ENCODE peak calls at places on chromosomes 11 and 22, in six cellular contexts. H is mesendoderm, W is H9, C is IMR-90, K is H1, V is mesenchymal stem cell. U is an unnamed sample. For H3K27me3, the result is how much of the 10 kb centered on the place peaks cover.

GRCh38 chr11:28730336-28730735 is 622.1 kb downstream of the METTL15 start:
- DNase-seq in V (no peak), K (no peak), C (peak), H (no peak), W (no peak), U (no peak)

GRCh38 chr11:129374081-129374992 is 1.3 kb upstream of the BARX2 start:
- DNase-seq in W (peak), C (no peak), K (no peak), V (peak), H (peak), U (peak)

GRCh38 chr11:12358302-12359188 is 18.8 kb upstream of the PARVA start:
- DNase-seq in V (no peak), H (no peak), W (no peak), K (no peak), C (no peak), U (no peak)

GRCh38 chr22:29129644-29130201 is 56.9 kb downstream of the KREMEN1 start:
- DNase-seq in K (no peak), V (no peak), C (no peak), H (no peak), W (no peak), U (no peak)

GRCh38 chr22:43404673-43405385 is 7.0 kb upstream of the MPPED1 start:
- DNase-seq in C (no peak), H (no peak), K (no peak), W (no peak), V (no peak), U (no peak)

GRCh38 chr11:19374189-19374588 is 133.4 kb upstream of the E2F8 start:
- DNase-seq in K (no peak), C (peak), V (peak), H (no peak), W (no peak), U (no peak)

GRCh38 chr11:71913716-71914115 is 14.7 kb downstream of the XNDC1N start:
- DNase-seq in H (no peak), C (peak), V (no peak), K (no peak), W (no peak), U (no peak)

GRCh38 chr22:43008921-43009320 is 6.0 kb downstream of the PACSIN2 start:
- DNase-seq in C (no peak), V (no peak), H (no peak), W (no peak), K (no peak), U (no peak)

GRCh38 chr11:17747131-17747955 is 12.8 kb downstream of the KCNC1 start:
- DNase-seq in H (no peak), V (no peak), K (no peak), W (no peak), C (no peak), U (no peak)

GRCh38 chr11:74138572-74138971 is 32.2 kb downstream of the C2CD3 start:
- DNase-seq in V (peak), W (no peak), C (peak), K (no peak), H (peak), U (peak)

GRCh38 chr11:85712953-85713352 is 27.0 kb upstream of the CCDC89 start:
- DNase-seq in H (no peak), K (no peak), V (no peak), C (no peak), W (no peak), U (no peak)

GRCh38 chr11:3808846-3809623 is 675 bp downstream of the PGAP2 start:
- DNase-seq in K (no peak), C (peak), W (peak), V (peak), H (peak), U (no peak)

GRCh38 chr11:24521586-24521985 is 24.7 kb downstream of the LUZP2 start:
- DNase-seq in C (no peak), V (no peak), W (no peak), K (no peak), H (no peak), U (no peak)

GRCh38 chr11:67776834-67777530 is 102.6 kb upstream of the ALDH3B2 start:
- DNase-seq in H (no peak), C (no peak), W (no peak), V (no peak), K (no peak), U (no peak)

GRCh38 chr11:57224537-57224936 is 12.5 kb downstream of the APLNR start:
- DNase-seq in V (no peak), W (no peak), C (peak), H (no peak), K (no peak), U (no peak)

GRCh38 chr11:112162761-112163669 is 879 bp downstream of the IL18 start:
- DNase-seq in W (no peak), V (no peak), K (no peak), C (peak), H (no peak), U (no peak)

GRCh38 chr11:3153291-3153861 is 11.7 kb downstream of the OSBPL5 start:
- DNase-seq in K (no peak), H (peak), C (peak), W (no peak), V (peak), U (no peak)

GRCh38 chr11:115581871-115582639 is 77.8 kb upstream of the CADM1 start:
- DNase-seq in H (peak), C (peak), W (peak), K (peak), V (no peak), U (no peak)

GRCh38 chr11:36540998-36541397 is 26.8 kb upstream of the RAG1 start:
- DNase-seq in W (peak), C (peak), H (peak), K (peak), V (peak), U (no peak)

GRCh38 chr22:36104988-36105387 is 55.6 kb downstream of the APOL3 start:
- DNase-seq in W (no peak), V (peak), H (no peak), C (peak), K (no peak), U (no peak)

GRCh38 chr11:105968021-105968697 is 53.9 kb downstream of the MSANTD4 start:
- DNase-seq in W (no peak), V (peak), K (no peak), C (peak), H (no peak), U (no peak)

DNA sequence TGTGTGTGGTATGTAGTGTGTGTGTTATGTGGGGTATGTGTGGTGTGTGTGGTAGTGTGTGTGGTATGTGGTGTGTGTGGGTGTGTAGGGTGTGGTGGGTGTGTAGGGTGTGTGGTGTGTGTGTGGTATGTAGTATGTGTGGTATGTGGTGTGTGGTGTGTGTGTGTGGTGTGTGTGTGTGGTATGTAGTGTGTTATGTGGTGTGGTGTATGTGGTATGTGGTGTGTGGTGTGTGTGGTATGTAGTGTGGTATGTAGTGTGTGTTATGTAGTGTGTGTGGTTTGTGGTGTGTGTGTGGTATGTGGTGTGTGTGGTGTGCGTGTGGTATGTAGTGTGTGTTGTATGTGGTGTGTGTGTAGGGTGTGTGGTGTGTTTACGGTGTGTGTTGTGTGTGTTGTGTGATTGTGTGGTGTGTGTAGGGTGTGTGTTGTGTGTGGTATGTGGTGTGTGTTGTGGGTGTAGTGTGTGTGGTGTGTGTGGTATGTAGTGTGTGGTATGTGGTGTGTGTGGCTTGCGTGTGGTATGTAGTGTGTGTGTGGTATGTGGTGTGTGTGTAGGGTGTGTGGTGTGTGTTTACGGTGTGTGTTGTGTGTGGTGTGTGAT is 4.2 kb upstream of the PPP6R2 start:
- DNase-seq in V (no peak), W (no peak), K (no peak), C (no peak), H (no peak), U (no peak)
- H3K23ac ChIP-seq in V (no peak), W (no peak), K (no peak), C (peak), H (no peak), U (peak)

DNA sequence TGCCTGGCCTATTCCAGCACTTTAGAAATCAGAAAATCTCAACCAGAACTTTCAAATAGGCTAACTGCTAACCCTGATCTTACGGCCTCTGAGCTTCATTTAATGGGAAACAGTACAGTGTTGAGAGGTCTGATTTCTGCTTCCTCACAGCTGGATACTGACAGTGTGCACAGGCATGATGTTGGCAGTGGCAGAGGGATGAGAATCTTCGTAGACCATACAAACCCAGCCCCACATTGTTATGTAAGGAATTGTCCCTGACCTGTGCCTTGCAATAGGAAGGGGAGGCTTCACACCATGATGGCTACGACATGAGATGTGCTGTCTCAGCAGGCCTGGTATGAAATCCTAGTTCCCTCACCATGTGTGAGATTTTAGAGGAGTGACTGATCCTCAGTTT is 49.0 kb downstream of the CD44 start:
- DNase-seq in W (no peak), H (no peak), C (no peak), K (no peak), V (no peak), U (no peak)
- H3K27me3 ChIP-seq in W (under half), H (under half), C (under half), K (under half), V (under half), U (under half)

GRCh38 chr11:114039551-114039950 is 20.0 kb upstream of the ZBTB16 start:
- DNase-seq in W (no peak), V (peak), C (no peak), H (no peak), K (no peak), U (no peak)
- H2BK15ac ChIP-seq in W (no peak), V (no peak), C (no peak), H (no peak), K (no peak), U (no peak)

DNA sequence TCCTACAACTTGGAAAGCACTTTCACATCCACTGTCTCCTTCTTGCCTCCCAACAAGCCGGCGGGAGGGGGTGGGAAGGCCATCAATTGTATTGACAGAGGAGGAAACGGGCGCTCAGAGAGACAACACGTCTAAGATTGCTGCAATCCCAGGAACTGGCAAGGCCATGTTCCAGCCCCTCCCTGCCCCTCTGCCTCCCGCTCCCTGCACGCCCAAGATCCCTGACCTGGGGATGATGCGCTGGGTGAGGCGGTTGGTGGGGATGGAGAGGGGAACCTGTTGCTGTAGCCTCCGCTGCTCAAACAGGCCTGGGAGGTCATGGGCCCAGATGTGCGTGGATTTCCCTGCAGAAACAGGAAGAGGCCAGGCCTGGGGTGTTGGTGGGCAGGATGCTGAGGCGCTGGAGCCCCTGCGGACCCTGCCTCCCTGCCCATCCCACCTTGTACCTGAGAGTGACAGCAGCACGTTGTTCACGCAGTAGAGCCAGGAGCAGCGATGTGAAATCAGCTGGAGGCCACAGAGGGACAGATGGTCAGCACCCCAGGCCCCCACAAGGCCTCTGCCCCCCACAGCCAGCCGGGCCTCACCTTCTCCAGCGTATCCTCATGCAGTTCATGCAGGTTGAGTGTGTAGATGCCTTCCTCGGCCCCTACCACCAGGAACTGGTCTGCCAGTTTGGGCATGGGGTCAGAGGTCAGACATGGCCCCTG is 6.8 kb downstream of the MAP4K2 start:
- DNase-seq in H (no peak), K (no peak), W (no peak), C (no peak), V (no peak), U (no peak)
- H3K23ac ChIP-seq in H (no peak), K (no peak), W (no peak), C (no peak), V (no peak), U (peak)

DNA sequence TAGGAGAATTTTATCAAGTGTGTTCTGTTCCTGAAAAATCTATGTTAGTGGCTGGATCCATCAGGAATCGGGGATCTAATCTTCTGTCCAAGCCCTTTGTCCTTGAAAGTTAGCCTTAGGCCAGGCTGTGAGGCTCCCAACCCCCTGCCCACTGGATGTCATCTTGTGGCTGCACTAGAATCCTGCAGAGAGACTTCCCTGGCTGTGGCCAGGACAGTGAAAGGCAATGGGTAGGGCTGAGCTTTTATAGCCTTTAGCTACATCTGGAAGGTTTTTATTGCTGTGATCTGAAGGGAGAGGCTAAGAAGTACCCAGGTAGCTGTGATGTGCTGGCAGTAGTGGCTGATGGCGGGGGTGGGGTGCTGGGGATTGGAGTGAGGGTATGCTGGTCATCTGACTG is 2.1 kb downstream of the OAF start:
- DNase-seq in W (no peak), C (no peak), V (peak), H (no peak), K (no peak), U (no peak)
- H3K27me3 ChIP-seq in W (half or more), C (under half), V (under half), H (under half), K (half or more), U (under half)

GRCh38 chr11:65425105-65425970 is 2.7 kb downstream of the NEAT1 start:
- DNase-seq in V (peak), W (peak), H (peak), K (no peak), C (peak), U (no peak)
- H2BK15ac ChIP-seq in V (no peak), W (no peak), H (no peak), K (no peak), C (no peak), U (no peak)

GRCh38 chr11:31803813-31804438 is 7.2 kb downstream of the PAX6 start:
- DNase-seq in C (no peak), V (no peak), H (peak), W (peak), K (no peak), U (no peak)

GRCh38 chr11:31804439-31805036 is 6.6 kb downstream of the PAX6 start:
- DNase-seq in V (no peak), K (no peak), C (no peak), H (peak), W (peak), U (no peak)

GRCh38 chr11:31802609-31802989 is 8.5 kb downstream of the PAX6 start:
- DNase-seq in C (no peak), W (no peak), H (peak), V (no peak), K (no peak), U (no peak)

GRCh38 chr11:31802000-31802551 is 9.0 kb downstream of the PAX6 start:
- DNase-seq in K (no peak), H (no peak), C (no peak), V (no peak), W (no peak), U (no peak)

DNA sequence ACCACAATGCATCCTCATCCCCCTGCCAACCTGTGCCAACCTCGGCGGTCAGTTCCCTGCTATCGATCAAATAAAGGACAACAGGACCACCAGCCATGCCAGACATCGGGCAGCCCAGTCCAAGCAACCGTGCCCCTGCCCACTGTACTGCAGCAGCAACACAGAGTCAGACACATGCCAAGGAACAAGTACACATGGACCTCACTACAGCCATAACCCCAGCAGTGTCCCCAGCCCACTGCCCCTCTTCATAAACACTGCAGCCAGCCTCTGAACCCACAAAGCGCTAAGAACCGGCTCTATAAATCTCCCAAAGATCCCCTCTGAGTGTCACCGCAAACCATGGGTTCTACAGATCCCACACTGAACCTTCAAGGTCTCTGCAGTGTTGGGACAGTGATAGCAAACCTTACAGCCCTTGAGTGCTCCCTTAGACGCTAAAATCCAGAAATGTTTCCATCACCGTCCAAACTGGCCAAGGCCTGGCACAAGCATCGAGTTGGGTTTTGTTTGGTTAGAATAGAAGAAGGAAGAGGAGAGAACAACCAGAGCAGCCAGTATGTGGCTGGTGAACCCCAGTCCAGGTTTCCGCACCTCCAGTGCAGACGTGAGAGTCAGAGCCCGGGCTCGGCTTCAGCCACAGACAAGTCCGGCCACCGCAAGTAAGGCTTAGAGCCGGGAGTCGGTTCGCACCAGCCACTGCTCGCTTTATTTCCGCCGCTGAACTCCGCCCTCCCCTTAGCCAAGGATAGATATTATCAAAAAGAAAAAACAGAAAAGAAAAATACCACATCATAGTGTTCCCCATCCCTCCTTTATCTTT is 7.9 kb downstream of the PAX6 start:
- DNase-seq in C (no peak), K (no peak), W (no peak), H (peak), V (no peak), U (no peak)
- H3K23ac ChIP-seq in C (no peak), K (no peak), W (no peak), H (peak), V (no peak), U (peak)

DNA sequence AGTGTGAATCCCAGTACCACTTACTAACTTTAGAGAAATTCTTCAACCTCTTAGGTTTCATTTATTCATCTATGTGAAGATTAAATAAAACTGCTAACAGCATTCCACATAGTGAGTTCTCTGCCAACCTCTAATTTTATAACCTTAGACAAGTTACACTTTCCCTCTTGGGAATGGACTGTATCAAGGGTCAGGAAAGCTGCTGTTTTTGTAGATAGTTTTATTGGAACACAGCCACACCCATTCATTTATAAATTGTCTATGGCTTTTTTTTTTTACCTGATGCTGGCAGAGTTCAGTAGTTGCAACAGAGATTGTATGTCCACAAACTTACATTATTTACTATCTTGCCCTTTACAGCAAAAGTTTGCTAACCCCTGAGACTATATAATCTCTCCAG is 81.1 kb downstream of the PAK1 start:
- DNase-seq in C (no peak), W (no peak), V (no peak), K (no peak), H (no peak), U (no peak)
- H3K27me3 ChIP-seq in C (under half), W (under half), V (under half), K (under half), H (under half), U (under half)

GRCh38 chr11:45435706-45436105 is 149.6 kb upstream of the SYT13 start:
- DNase-seq in K (no peak), H (no peak), W (no peak), V (no peak), C (no peak), U (no peak)

GRCh38 chr11:45431301-45432018 is 145.3 kb upstream of the SYT13 start:
- DNase-seq in W (no peak), K (no peak), H (peak), C (no peak), V (no peak), U (no peak)

GRCh38 chr11:45432100-45432499 is 146.0 kb upstream of the SYT13 start:
- DNase-seq in W (no peak), H (peak), V (no peak), K (no peak), C (no peak), U (no peak)

GRCh38 chr11:45429719-45430118 is 143.6 kb upstream of the SYT13 start:
- DNase-seq in W (no peak), V (no peak), H (no peak), C (no peak), K (no peak), U (no peak)

DNA sequence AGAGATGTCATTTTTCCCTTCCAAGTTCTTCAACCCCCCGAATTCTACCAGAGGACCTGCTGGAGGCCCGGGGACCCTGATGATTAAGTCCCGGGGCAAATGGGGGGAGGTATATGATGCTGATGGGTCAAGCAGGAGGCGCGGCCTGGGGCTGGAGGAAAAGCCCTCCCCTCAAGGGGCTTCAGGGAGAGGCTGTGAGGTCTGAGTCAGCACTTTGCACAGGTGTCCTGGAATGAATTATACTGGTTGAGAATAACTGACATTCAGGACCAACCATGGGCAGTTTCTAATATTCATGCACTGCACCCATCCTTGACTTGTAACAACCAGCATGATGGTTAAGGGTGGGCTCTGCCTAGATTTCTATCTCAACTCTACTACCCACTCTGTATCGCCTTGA is 146.8 kb upstream of the SYT13 start:
- DNase-seq in V (no peak), W (no peak), H (no peak), C (no peak), K (no peak), U (no peak)
- H2BK15ac ChIP-seq in V (no peak), W (no peak), H (no peak), C (no peak), K (no peak), U (no peak)